ENCODE peak calls at places on chromosomes 3 and 15, in ten cellular contexts. L is sigmoid colon, F is HCT116, N is lower leg skin, K is A549, S is heart left ventricle, P is transverse colon, E is GM12878, M is stomach, T is adrenal gland. H is an unnamed sample.

GRCh38 chr15:71753346-71753745 is 57.0 kb upstream of the NR2E3 start:
- DNase-seq in L (peak; percentile 14), F (no peak), N (no peak), K (no peak), S (no peak), P (no peak), E (no peak), M (no peak), T (no peak), H (no peak)

GRCh38 chr15:81029416-81030367 is 29.0 kb downstream of the TLNRD1 start:
- DNase-seq in L (no peak), F (no peak), N (no peak), K (no peak), S (no peak), P (no peak), E (no peak), M (no peak), T (no peak), H (no peak)

GRCh38 chr3:42605550-42606173 is 5.2 kb downstream of the NKTR start:
- DNase-seq in L (no peak), F (no peak), N (no peak), K (no peak), S (no peak), P (no peak), E (no peak), M (no peak), T (peak; percentile 70), H (no peak)

GRCh38 chr3:14329116-14329830 is 73.1 kb upstream of the SLC6A6 start:
- DNase-seq in L (no peak), F (no peak), N (no peak), K (no peak), S (no peak), P (peak; percentile 37), E (no peak), M (peak; percentile 75), T (no peak), H (no peak)

GRCh38 chr15:37098468-37099320 is 1.7 kb downstream of the MEIS2 start:
- DNase-seq in L (peak; percentile 76), F (no peak), N (peak; percentile 85), K (peak; percentile 17), S (peak; percentile 55), P (no peak), E (no peak), M (no peak), T (peak; percentile 67), H (peak; percentile 57)

GRCh38 chr3:99934984-99935797 is 117.5 kb downstream of the CMSS1 start:
- DNase-seq in L (no peak), F (no peak), N (no peak), K (no peak), S (no peak), P (no peak), E (no peak), M (no peak), T (no peak), H (no peak)

GRCh38 chr3:180870008-180870733 is 42.3 kb upstream of the FXR1 start:
- DNase-seq in L (peak; percentile 68), F (no peak), N (peak; percentile 86), K (no peak), S (peak; percentile 42), P (peak; percentile 9), E (no peak), M (no peak), T (no peak), H (peak; percentile 36)

GRCh38 chr3:15585111-15585844 is 16.1 kb downstream of the HACL1 start:
- DNase-seq in L (no peak), F (no peak), N (no peak), K (no peak), S (no peak), P (no peak), E (no peak), M (peak; percentile 41), T (no peak), H (no peak)

GRCh38 chr3:11591006-11591360 is 52.7 kb downstream of the VGLL4 start:
- DNase-seq in L (no peak), F (no peak), N (no peak), K (no peak), S (no peak), P (no peak), E (no peak), M (no peak), T (no peak), H (no peak)

GRCh38 chr3:11596387-11596786 is 47.3 kb downstream of the VGLL4 start:
- DNase-seq in L (no peak), F (no peak), N (no peak), K (no peak), S (peak; percentile 45), P (no peak), E (no peak), M (no peak), T (no peak), H (no peak)

GRCh38 chr3:11592460-11593298 is 51.0 kb downstream of the VGLL4 start:
- DNase-seq in L (no peak), F (no peak), N (no peak), K (no peak), S (no peak), P (no peak), E (no peak), M (no peak), T (no peak), H (peak; percentile 43)

GRCh38 chr3:11591401-11592266 is 52.1 kb downstream of the VGLL4 start:
- DNase-seq in L (peak; percentile 85), F (peak; percentile 62), N (no peak), K (no peak), S (peak; percentile 76), P (no peak), E (no peak), M (peak; percentile 54), T (peak; percentile 74), H (peak; percentile 54)

DNA sequence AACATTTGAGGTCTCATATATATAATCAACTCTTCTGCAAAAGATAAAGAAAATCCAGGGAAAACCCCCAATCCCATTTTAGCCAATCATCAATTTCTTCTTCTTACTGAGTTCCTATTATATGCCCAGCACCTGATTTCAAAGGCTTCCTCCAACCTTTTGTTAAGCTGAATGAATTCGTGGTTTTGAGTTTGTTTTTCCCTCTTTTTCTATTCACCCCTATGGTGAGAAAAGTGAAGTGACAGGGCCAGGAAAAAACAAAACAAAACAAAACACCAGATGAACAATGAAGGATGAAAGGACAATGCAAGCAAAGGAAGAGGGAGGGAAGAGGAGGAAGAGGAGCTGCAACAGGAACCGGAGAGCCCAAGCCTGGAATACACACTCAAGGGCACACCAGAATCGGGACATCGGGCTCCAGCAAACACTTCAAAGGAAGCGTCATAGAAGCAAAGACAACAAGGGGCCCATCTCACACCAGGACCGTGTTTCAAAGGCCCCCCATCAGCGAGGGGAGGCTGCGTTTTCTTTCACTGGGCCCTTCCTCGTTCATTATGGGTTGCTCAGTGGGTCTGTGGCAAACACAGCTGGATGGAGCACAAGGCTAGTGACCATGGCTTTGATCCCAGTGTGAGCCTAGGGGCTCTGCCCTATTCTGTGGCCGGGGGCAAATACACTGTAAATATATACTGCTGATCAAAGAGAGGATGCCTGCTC is 50.2 kb downstream of the VGLL4 start:
- DNase-seq in L (no peak), F (no peak), N (no peak), K (no peak), S (no peak), P (no peak), E (no peak), M (no peak), T (no peak), H (no peak)
- TF ChIP-seq POLR2A in L (no peak), F (no peak), N (no peak), K (no peak), S (no peak), P (no peak), E (no peak), M (no peak), T (no peak), H (no peak)

GRCh38 chr3:192915306-192915705 is 2.4 kb downstream of the MB21D2 start:
- DNase-seq in L (no peak), F (no peak), N (no peak), K (no peak), S (no peak), P (no peak), E (no peak), M (no peak), T (no peak), H (no peak)
- H3K4me3 ChIP-seq in L (no peak overlapping the region), F (no peak overlapping the region), N (no peak overlapping the region), K (no peak overlapping the region), S (no peak overlapping the region), P (no peak overlapping the region), E (peak overlapping the region; percentile 57), M (no peak overlapping the region), T (no peak overlapping the region), H (no peak overlapping the region)

GRCh38 chr3:44624696-44625528 is at the start of gene ZNF197:
- DNase-seq in L (peak; percentile 93), F (peak; percentile 90), N (peak; percentile 96), K (peak; percentile 59), S (peak; percentile 93), P (peak; percentile 87), E (peak; percentile 48), M (peak; percentile 82), T (peak; percentile 95), H (peak; percentile 81)
- TF ChIP-seq POLR2A in L (no peak), F (peak; percentile 78), N (no peak), K (peak; percentile 13), S (peak; percentile 43), P (peak; percentile 52), E (peak; percentile 88), M (no peak), T (peak; percentile 64), H (no peak)

GRCh38 chr15:73368301-73369072 is at the start of gene HCN4:
- DNase-seq in L (no peak), F (no peak), N (no peak), K (peak; percentile 66), S (peak; percentile 63), P (no peak), E (no peak), M (no peak), T (peak; percentile 62), H (no peak)

GRCh38 chr15:73369073-73369694 is 426 bp upstream of the HCN4 start:
- DNase-seq in L (no peak), F (no peak), N (no peak), K (no peak), S (no peak), P (no peak), E (no peak), M (no peak), T (no peak), H (no peak)

GRCh38 chr15:73370151-73370550 is 1.4 kb upstream of the HCN4 start:
- DNase-seq in L (no peak), F (no peak), N (no peak), K (no peak), S (no peak), P (no peak), E (no peak), M (no peak), T (no peak), H (no peak)

GRCh38 chr15:73366766-73367623 is 1.8 kb downstream of the HCN4 start:
- DNase-seq in L (no peak), F (no peak), N (no peak), K (no peak), S (peak; percentile 57), P (no peak), E (no peak), M (no peak), T (peak; percentile 59), H (no peak)

DNA sequence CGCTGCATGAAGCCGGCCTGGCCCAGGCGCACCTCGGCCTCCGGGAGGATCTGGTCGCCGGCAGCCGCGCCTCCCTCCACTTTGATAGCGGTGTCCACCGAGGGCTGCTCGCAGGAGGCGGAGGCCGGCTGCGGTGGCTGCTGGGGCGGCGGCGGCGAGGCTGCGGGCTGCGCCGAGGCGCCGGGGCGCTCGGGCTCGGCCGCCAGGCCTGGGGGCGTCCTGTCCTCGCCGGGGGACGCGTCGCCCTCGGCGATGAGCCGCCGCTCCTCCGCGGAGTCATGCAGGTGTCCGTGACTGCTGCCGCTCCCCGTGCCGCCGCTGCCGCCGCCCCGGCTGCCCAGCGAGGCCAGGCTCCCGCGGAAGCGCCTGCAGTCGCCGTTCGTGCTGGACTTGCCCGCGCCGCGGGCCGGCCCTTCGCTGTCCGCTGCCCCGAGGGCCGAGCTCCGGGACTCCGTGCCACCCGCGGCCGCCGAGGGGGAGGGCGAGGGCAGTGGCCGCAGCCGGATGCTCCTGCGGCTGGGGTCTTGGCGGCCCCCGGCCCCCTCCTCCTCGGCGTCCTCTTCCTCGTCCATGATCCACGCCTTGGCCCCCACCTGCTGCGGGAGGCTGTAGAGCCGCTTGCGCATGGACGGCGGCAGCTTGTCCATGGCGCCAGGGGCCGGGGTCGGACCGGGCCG is 996 bp downstream of the HCN4 start:
- DNase-seq in L (no peak), F (no peak), N (no peak), K (peak; percentile 33), S (no peak), P (no peak), E (no peak), M (no peak), T (no peak), H (no peak)
- H3K4me3 ChIP-seq in L (no peak overlapping the region), F (no peak overlapping the region), N (no peak overlapping the region), K (peak overlapping the region; percentile 97), S (peak overlapping the region; percentile 35), P (peak overlapping the region; percentile 21), E (no peak overlapping the region), M (peak overlapping the region; percentile 48), T (no peak overlapping the region), H (no peak overlapping the region)

H was measured in uterus.